ENCODE peak calls at places on chromosomes 3 and 15, in seven cellular contexts. One of them, this sample, is unnamed.

GRCh38 chr3:31505353-31506048 is 27.2 kb upstream of the STT3B start:
- DNase-seq in HCT116: no peak
- DNase-seq in GM12878: no peak
- DNase-seq in SK-N-SH: no peak
- DNase-seq in K562: no peak
- DNase-seq in H1: no peak
- DNase-seq in HepG2: no peak
- DNase-seq in this sample: no peak

GRCh38 chr3:4426782-4427344 is 40.2 kb downstream of the SUMF1 start:
- DNase-seq in HCT116: peak
- DNase-seq in HepG2: peak
- DNase-seq in K562: no peak
- DNase-seq in GM12878: peak
- DNase-seq in SK-N-SH: peak
- DNase-seq in H1: no peak
- DNase-seq in this sample: no peak

GRCh38 chr3:15819576-15819975 is 21.8 kb upstream of the ANKRD28 start:
- DNase-seq in K562: no peak
- DNase-seq in HepG2: no peak
- DNase-seq in SK-N-SH: no peak
- DNase-seq in GM12878: no peak
- DNase-seq in H1: no peak
- DNase-seq in HCT116: no peak
- DNase-seq in this sample: no peak

GRCh38 chr3:172391592-172392302 is 56.5 kb downstream of the GHSR start:
- DNase-seq in H1: no peak
- DNase-seq in HepG2: no peak
- DNase-seq in SK-N-SH: no peak
- DNase-seq in HCT116: no peak
- DNase-seq in GM12878: no peak
- DNase-seq in K562: peak
- DNase-seq in this sample: no peak

GRCh38 chr15:67040277-67040676 is 25.1 kb upstream of the SMAD3 start:
- DNase-seq in H1: no peak
- DNase-seq in HCT116: no peak
- DNase-seq in SK-N-SH: no peak
- DNase-seq in GM12878: no peak
- DNase-seq in K562: no peak
- DNase-seq in HepG2: no peak
- DNase-seq in this sample: no peak

GRCh38 chr15:78879517-78880241 is 7.0 kb downstream of the MORF4L1 start:
- DNase-seq in HCT116: no peak
- DNase-seq in HepG2: no peak
- DNase-seq in SK-N-SH: no peak
- DNase-seq in H1: no peak
- DNase-seq in K562: no peak
- DNase-seq in GM12878: no peak
- DNase-seq in this sample: no peak

GRCh38 chr3:172084871-172085556 is 45.6 kb downstream of the FNDC3B start:
- DNase-seq in HCT116: no peak
- DNase-seq in HepG2: no peak
- DNase-seq in GM12878: no peak
- DNase-seq in K562: no peak
- DNase-seq in SK-N-SH: no peak
- DNase-seq in H1: no peak
- DNase-seq in this sample: no peak

GRCh38 chr3:94036909-94037507 is 8.6 kb upstream of the STX19 start:
- DNase-seq in H1: no peak
- DNase-seq in HepG2: peak
- DNase-seq in GM12878: no peak
- DNase-seq in HCT116: peak
- DNase-seq in K562: peak
- DNase-seq in SK-N-SH: peak
- DNase-seq in this sample: peak

GRCh38 chr15:66224946-66225345 is 28.6 kb downstream of the MEGF11 start:
- DNase-seq in H1: no peak
- DNase-seq in HCT116: no peak
- DNase-seq in K562: no peak
- DNase-seq in HepG2: no peak
- DNase-seq in GM12878: no peak
- DNase-seq in SK-N-SH: no peak
- DNase-seq in this sample: no peak

GRCh38 chr15:64070965-64071851 is 22.4 kb downstream of the CIAO2A start:
- DNase-seq in HepG2: peak
- DNase-seq in K562: peak
- DNase-seq in SK-N-SH: no peak
- DNase-seq in GM12878: no peak
- DNase-seq in H1: no peak
- DNase-seq in HCT116: no peak
- DNase-seq in this sample: no peak

DNA sequence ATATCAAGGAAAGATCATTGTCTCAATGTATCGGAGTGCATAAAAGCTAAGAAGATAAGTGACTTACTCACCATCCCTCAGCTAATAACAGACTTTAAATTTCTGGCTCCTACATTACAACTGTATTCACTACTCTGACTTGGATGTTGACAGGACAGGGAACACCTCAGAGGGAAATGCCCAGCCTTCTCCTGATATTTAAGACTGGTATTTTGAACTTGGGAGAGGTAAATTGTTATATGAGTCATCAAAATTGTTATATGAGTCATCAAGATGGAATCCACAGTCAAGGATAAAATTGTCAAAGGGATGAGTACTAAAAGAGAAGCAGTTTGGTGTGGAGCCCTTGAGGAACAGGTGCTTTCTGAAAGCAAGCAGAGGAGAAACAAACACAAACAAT is 961.4 kb downstream of the VGLL3 start:
- DNase-seq in GM12878: no peak
- DNase-seq in HCT116: no peak
- DNase-seq in HepG2: no peak
- DNase-seq in SK-N-SH: no peak
- DNase-seq in K562: no peak
- DNase-seq in H1: no peak
- DNase-seq in this sample: no peak
- TF ChIP-seq JUND in GM12878: no peak
- TF ChIP-seq JUND in HCT116: no peak
- TF ChIP-seq JUND in HepG2: no peak
- TF ChIP-seq JUND in SK-N-SH: no peak
- TF ChIP-seq JUND in K562: no peak
- TF ChIP-seq JUND in H1: peak
- TF ChIP-seq JUND in this sample: no peak

GRCh38 chr15:41490355-41490754 is 3.3 kb upstream of the ITPKA start:
- DNase-seq in HepG2: peak
- DNase-seq in GM12878: peak
- DNase-seq in HCT116: peak
- DNase-seq in K562: peak
- DNase-seq in H1: no peak
- DNase-seq in SK-N-SH: peak
- DNase-seq in this sample: no peak
- TF ChIP-seq JUND in HepG2: no peak
- TF ChIP-seq JUND in GM12878: no peak
- TF ChIP-seq JUND in HCT116: peak
- TF ChIP-seq JUND in K562: peak
- TF ChIP-seq JUND in H1: no peak
- TF ChIP-seq JUND in SK-N-SH: peak
- TF ChIP-seq JUND in this sample: no peak

GRCh38 chr3:66604476-66604875 is 103.7 kb upstream of the LRIG1 start:
- DNase-seq in HepG2: no peak
- DNase-seq in H1: no peak
- DNase-seq in SK-N-SH: no peak
- DNase-seq in K562: no peak
- DNase-seq in GM12878: no peak
- DNase-seq in HCT116: no peak
- DNase-seq in this sample: no peak

GRCh38 chr3:66606868-66607267 is 106.0 kb upstream of the LRIG1 start:
- DNase-seq in HCT116: no peak
- DNase-seq in HepG2: no peak
- DNase-seq in SK-N-SH: no peak
- DNase-seq in H1: no peak
- DNase-seq in GM12878: no peak
- DNase-seq in K562: peak
- DNase-seq in this sample: no peak

GRCh38 chr3:66610548-66610909 is 109.7 kb upstream of the LRIG1 start:
- DNase-seq in HCT116: no peak
- DNase-seq in GM12878: no peak
- DNase-seq in K562: no peak
- DNase-seq in HepG2: no peak
- DNase-seq in H1: no peak
- DNase-seq in SK-N-SH: no peak
- DNase-seq in this sample: no peak

GRCh38 chr3:66606126-66606525 is 105.3 kb upstream of the LRIG1 start:
- DNase-seq in HepG2: no peak
- DNase-seq in K562: no peak
- DNase-seq in H1: no peak
- DNase-seq in GM12878: no peak
- DNase-seq in SK-N-SH: no peak
- DNase-seq in HCT116: no peak
- DNase-seq in this sample: no peak

DNA sequence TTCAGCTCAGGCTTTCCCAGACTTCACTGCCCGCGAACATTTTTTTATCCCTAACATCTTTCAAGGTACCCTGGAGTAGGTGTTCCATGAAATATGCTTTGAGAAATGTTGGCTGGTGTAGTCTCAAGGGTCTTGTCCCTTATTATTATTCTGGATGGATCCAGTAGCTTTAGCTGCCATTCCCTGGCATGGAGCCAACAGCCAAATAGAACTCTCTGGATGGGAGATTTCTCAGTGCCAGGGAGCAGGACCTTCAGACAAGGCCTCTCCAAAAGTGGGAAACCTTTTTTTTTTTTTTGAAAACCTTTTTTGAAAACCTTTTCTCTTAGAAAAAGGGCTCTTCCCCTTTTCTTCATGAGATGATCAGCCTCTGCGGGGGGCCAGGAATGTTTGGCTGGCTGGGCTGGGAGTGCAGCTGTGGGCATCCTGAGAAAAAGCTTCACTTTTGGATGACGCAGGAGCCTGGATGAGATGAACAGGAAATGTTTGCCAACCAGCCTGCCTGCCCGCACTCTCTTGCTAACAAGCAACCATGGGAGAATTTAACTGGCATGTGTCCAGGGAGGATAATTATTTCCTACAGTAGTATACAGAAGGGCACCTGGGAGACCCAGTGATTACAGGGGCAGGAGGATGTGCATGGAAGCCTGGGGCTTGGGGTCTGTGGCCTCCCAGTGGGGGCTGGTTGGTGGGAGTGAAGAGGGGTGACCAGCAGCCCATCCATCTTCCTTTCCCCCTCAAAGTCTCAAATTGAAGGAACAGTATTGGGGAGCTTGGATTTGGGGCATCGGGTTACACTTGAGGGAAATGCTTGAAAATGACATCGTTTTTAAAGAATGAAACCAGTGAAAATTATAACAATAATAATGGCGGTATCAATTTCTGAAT is 109.1 kb upstream of the LRIG1 start:
- DNase-seq in HCT116: no peak
- DNase-seq in K562: no peak
- DNase-seq in HepG2: no peak
- DNase-seq in GM12878: no peak
- DNase-seq in H1: no peak
- DNase-seq in SK-N-SH: peak
- DNase-seq in this sample: no peak
- TF ChIP-seq JUND in HCT116: no peak
- TF ChIP-seq JUND in K562: no peak
- TF ChIP-seq JUND in HepG2: no peak
- TF ChIP-seq JUND in GM12878: no peak
- TF ChIP-seq JUND in H1: no peak
- TF ChIP-seq JUND in SK-N-SH: no peak
- TF ChIP-seq JUND in this sample: no peak

GRCh38 chr15:84703808-84704207 is 12.1 kb downstream of the SEC11A start:
- DNase-seq in SK-N-SH: no peak
- DNase-seq in HCT116: no peak
- DNase-seq in HepG2: no peak
- DNase-seq in H1: no peak
- DNase-seq in GM12878: no peak
- DNase-seq in K562: no peak
- DNase-seq in this sample: no peak

GRCh38 chr15:84702961-84703482 is 12.9 kb downstream of the SEC11A start:
- DNase-seq in K562: no peak
- DNase-seq in HCT116: no peak
- DNase-seq in HepG2: no peak
- DNase-seq in H1: no peak
- DNase-seq in GM12878: no peak
- DNase-seq in SK-N-SH: no peak
- DNase-seq in this sample: no peak

GRCh38 chr15:84696757-84697156 is 19.2 kb downstream of the SEC11A start:
- DNase-seq in K562: no peak
- DNase-seq in SK-N-SH: no peak
- DNase-seq in H1: no peak
- DNase-seq in HepG2: no peak
- DNase-seq in HCT116: no peak
- DNase-seq in GM12878: no peak
- DNase-seq in this sample: no peak

GRCh38 chr15:84697353-84697990 is 18.5 kb downstream of the SEC11A start:
- DNase-seq in HepG2: no peak
- DNase-seq in H1: no peak
- DNase-seq in GM12878: no peak
- DNase-seq in SK-N-SH: no peak
- DNase-seq in HCT116: no peak
- DNase-seq in K562: no peak
- DNase-seq in this sample: no peak

GRCh38 chr15:84699538-84700191 is 16.3 kb downstream of the SEC11A start:
- DNase-seq in HCT116: no peak
- DNase-seq in SK-N-SH: no peak
- DNase-seq in K562: no peak
- DNase-seq in HepG2: no peak
- DNase-seq in GM12878: no peak
- DNase-seq in H1: no peak
- DNase-seq in this sample: no peak
- TF ChIP-seq JUND in HCT116: no peak
- TF ChIP-seq JUND in SK-N-SH: no peak
- TF ChIP-seq JUND in K562: no peak
- TF ChIP-seq JUND in HepG2: no peak
- TF ChIP-seq JUND in GM12878: no peak
- TF ChIP-seq JUND in H1: no peak
- TF ChIP-seq JUND in this sample: no peak

GRCh38 chr15:60520041-60520824 is 41.3 kb upstream of the ICE2 start:
- DNase-seq in HCT116: peak
- DNase-seq in SK-N-SH: no peak
- DNase-seq in K562: no peak
- DNase-seq in HepG2: no peak
- DNase-seq in GM12878: no peak
- DNase-seq in H1: no peak
- DNase-seq in this sample: no peak
- TF ChIP-seq JUND in HCT116: no peak
- TF ChIP-seq JUND in SK-N-SH: no peak
- TF ChIP-seq JUND in K562: no peak
- TF ChIP-seq JUND in HepG2: no peak
- TF ChIP-seq JUND in GM12878: no peak
- TF ChIP-seq JUND in H1: no peak
- TF ChIP-seq JUND in this sample: no peak

This sample was measured in T47D.